ENCODE peak calls at places on chromosomes 2 and 18, in six cellular contexts. G is fibroblast of lung; T is mesenteric fat pad; P is skeletal muscle cell; K is neural progenitor cell; X is activated naive CD8-positive, alpha-beta T cell treated with anti-CD3 and anti-CD28 coated beads, Interleukin-2, amount 50 U/mL, for 24 hours. M is an unnamed sample.

GRCh38 chr2:46041434-46041833 is 255.8 kb upstream of the EPAS1 start:
- DNase-seq in X (no peak), G (peak), T (no peak), P (no peak), K (no peak), M (no peak)

GRCh38 chr2:60907329-60907728 is 26.0 kb downstream of the REL start:
- DNase-seq in T (no peak), P (no peak), K (no peak), X (no peak), G (no peak), M (no peak)

GRCh38 chr2:199718074-199718473 is 132.9 kb downstream of the FTCDNL1 start:
- DNase-seq in T (no peak), P (no peak), K (no peak), X (no peak), G (no peak), M (no peak)

GRCh38 chr2:65367517-65367916 is 64.9 kb downstream of the SPRED2 start:
- DNase-seq in G (peak), X (no peak), P (peak), T (no peak), K (no peak), M (peak)

GRCh38 chr18:51137051-51137729 is 60.3 kb downstream of the MEX3C start:
- DNase-seq in K (no peak), P (no peak), T (no peak), G (no peak), X (no peak), M (no peak)

GRCh38 chr2:85291425-85292023 is 36.3 kb downstream of the TGOLN2 start:
- DNase-seq in T (no peak), K (no peak), G (no peak), X (no peak), P (no peak), M (no peak)

GRCh38 chr2:25071962-25072361 is 30.1 kb downstream of the EFR3B start:
- DNase-seq in G (no peak), K (no peak), T (no peak), X (no peak), P (no peak), M (no peak)

GRCh38 chr2:23376075-23376474 is 8.9 kb upstream of the KLHL29 start:
- DNase-seq in P (no peak), T (no peak), X (no peak), G (no peak), K (no peak), M (no peak)

GRCh38 chr2:3785220-3785889 is 82.0 kb downstream of the DCDC2C start:
- DNase-seq in X (no peak), G (no peak), T (no peak), P (peak), K (no peak), M (peak)

GRCh38 chr2:24919977-24920812 is at the start of gene ADCY3:
- DNase-seq in T (peak), K (peak), P (no peak), X (peak), G (peak), M (peak)

GRCh38 chr2:190355968-190356657 is 12.7 kb downstream of the INPP1 start:
- DNase-seq in X (no peak), P (no peak), K (no peak), T (no peak), G (no peak), M (no peak)

GRCh38 chr2:25215948-25216679 is 47.7 kb upstream of the POMC start:
- DNase-seq in T (peak), G (peak), X (peak), P (no peak), K (peak), M (peak)

GRCh38 chr18:54765636-54766035 is 62.6 kb upstream of the RAB27B start:
- DNase-seq in P (no peak), X (no peak), K (no peak), G (no peak), T (no peak), M (no peak)

GRCh38 chr2:175111200-175111657 is 56.8 kb downstream of the ATF2 start:
- DNase-seq in P (no peak), T (no peak), X (no peak), K (peak), G (peak), M (peak)

GRCh38 chr2:48600204-48600813 is 17.3 kb upstream of the GTF2A1L start:
- DNase-seq in T (no peak), G (peak), P (no peak), X (no peak), K (peak), M (peak)

GRCh38 chr2:105239924-105240323 is 1.6 kb upstream of the GPR45 start:
- DNase-seq in X (no peak), P (peak), K (peak), G (peak), T (peak), M (no peak)

GRCh38 chr2:2331905-2332280 is 818 bp upstream of the MYT1L start:
- DNase-seq in G (no peak), X (no peak), T (no peak), K (peak), P (no peak), M (no peak)

GRCh38 chr2:23418490-23418911 is 33.5 kb downstream of the KLHL29 start:
- DNase-seq in P (peak), T (no peak), K (no peak), G (peak), X (no peak), M (no peak)

GRCh38 chr2:15993232-15993610 is 52.9 kb downstream of the MYCN start:
- DNase-seq in T (no peak), K (no peak), X (no peak), P (peak), G (no peak), M (no peak)

GRCh38 chr2:241131531-241131930 is 17.7 kb downstream of the PASK start:
- DNase-seq in X (no peak), K (no peak), G (no peak), T (no peak), P (no peak), M (no peak)

M was measured in A549.